ENCODE peak calls at places on chromosomes 12 and 14, in four cellular contexts. T is upper lobe of right lung, N is gastrocnemius medialis, L is choroid plexus epithelial cell. F is an unnamed sample.

GRCh38 chr14:74804219-74804825 is 41.2 kb downstream of the YLPM1 start:
- DNase-seq in L (peak), T (no peak), N (no peak), F (no peak)

GRCh38 chr12:119686355-119686754 is 18.4 kb downstream of the PRKAB1 start:
- DNase-seq in N (no peak), L (no peak), T (no peak), F (no peak)

GRCh38 chr12:120234643-120235368 is 30.7 kb downstream of the PXN start:
- DNase-seq in L (peak), N (peak), T (peak), F (peak)

GRCh38 chr14:57168138-57168695 is 100.5 kb downstream of the EXOC5 start:
- DNase-seq in L (no peak), T (no peak), N (no peak), F (no peak)

GRCh38 chr12:130877333-130877732 is 5.5 kb downstream of the RAN start:
- DNase-seq in T (no peak), N (no peak), L (no peak), F (no peak)

GRCh38 chr14:80973918-80974317 is 18.5 kb downstream of the TSHR start:
- DNase-seq in T (no peak), L (no peak), N (no peak), F (no peak)

GRCh38 chr12:26434299-26434915 is 239.0 kb downstream of the SSPN start:
- DNase-seq in N (no peak), T (no peak), L (peak), F (no peak)

GRCh38 chr12:115404761-115405470 is 720.9 kb upstream of the TBX3 start:
- DNase-seq in L (peak), T (no peak), N (no peak), F (no peak)

GRCh38 chr12:15962760-15963159 is 51.6 kb downstream of the DERA start:
- DNase-seq in T (no peak), L (no peak), N (no peak), F (no peak)

GRCh38 chr12:121930862-121931261 is 12.5 kb downstream of the CFAP251 start:
- DNase-seq in L (no peak), N (no peak), T (no peak), F (no peak)

GRCh38 chr12:52235822-52236291 is 2.8 kb downstream of the KRT7 start:
- DNase-seq in N (no peak), L (no peak), T (no peak), F (no peak)

GRCh38 chr14:61662437-61663311 is 32.6 kb upstream of the HIF1A start:
- DNase-seq in T (no peak), N (no peak), L (peak), F (no peak)

GRCh38 chr12:120267736-120268135 is 2.2 kb upstream of the PXN start:
- DNase-seq in L (no peak), T (no peak), N (no peak), F (no peak)

GRCh38 chr12:95116773-95117172 is 43.4 kb upstream of the NR2C1 start:
- DNase-seq in L (no peak), T (no peak), N (no peak), F (no peak)

GRCh38 chr14:41604793-41605534 is 1.7 kb upstream of the LRFN5 start:
- DNase-seq in L (peak), N (no peak), T (peak), F (no peak)

GRCh38 chr12:101407054-101407437 is 526 bp downstream of the ARL1 start:
- DNase-seq in N (peak), T (no peak), L (peak), F (no peak)

GRCh38 chr12:74817499-74817898 is 279.9 kb downstream of the ATXN7L3B start:
- DNase-seq in T (no peak), N (no peak), L (no peak), F (no peak)

GRCh38 chr14:72518809-72519377 is 375.0 kb downstream of the DPF3 start:
- DNase-seq in L (no peak), N (no peak), T (no peak), F (no peak)

GRCh38 chr14:101501341-101501740 is 60.0 kb upstream of the DIO3 start:
- DNase-seq in T (peak), L (no peak), N (no peak), F (no peak)

GRCh38 chr12:107990325-107990724 is 138.8 kb upstream of the WSCD2 start:
- DNase-seq in T (peak), N (no peak), L (peak), F (no peak)

GRCh38 chr12:96886998-96887677 is 19.9 kb upstream of the NEDD1 start:
- DNase-seq in N (no peak), L (peak), T (no peak), F (no peak)

GRCh38 chr12:2326470-2326869 is 273.7 kb downstream of the CACNA1C start:
- DNase-seq in T (no peak), L (no peak), N (no peak), F (no peak)

GRCh38 chr14:100540141-100540925 is 46.9 kb downstream of the BEGAIN start:
- DNase-seq in T (no peak), L (no peak), N (no peak), F (no peak)

GRCh38 chr14:58731465-58732330 is 93.9 kb downstream of the DACT1 start:
- DNase-seq in N (no peak), T (no peak), L (peak), F (no peak)

GRCh38 chr12:64618953-64619590 is 8.8 kb downstream of the RASSF3 start:
- DNase-seq in T (no peak), N (no peak), L (peak), F (no peak)

GRCh38 chr14:98217530-98217929 is 1054.5 kb downstream of the BCL11B start:
- DNase-seq in N (no peak), L (no peak), T (no peak), F (no peak)

GRCh38 chr14:80134321-80134720 is 77.0 kb downstream of the DIO2 start:
- DNase-seq in T (no peak), N (no peak), L (no peak), F (no peak)

GRCh38 chr12:95633049-95633545 is 81.8 kb upstream of the USP44 start:
- DNase-seq in L (peak), N (peak), T (peak), F (peak)

GRCh38 chr12:76024942-76025600 is 6.5 kb downstream of the PHLDA1 start:
- DNase-seq in T (no peak), N (no peak), L (peak), F (no peak)

GRCh38 chr14:99725774-99726537 is 41.9 kb downstream of the CYP46A1 start:
- DNase-seq in T (peak), N (no peak), L (no peak), F (peak)

GRCh38 chr14:104025481-104025975 is 60.0 kb upstream of the ASPG start:
- DNase-seq in L (no peak), N (no peak), T (no peak), F (no peak)

GRCh38 chr14:35821546-35822411 is 4.4 kb upstream of the BRMS1L start:
- DNase-seq in L (peak), N (no peak), T (no peak), F (no peak)

GRCh38 chr14:71675126-71675901 is 256.9 kb upstream of the RGS6 start:
- DNase-seq in L (no peak), N (no peak), T (no peak), F (no peak)

GRCh38 chr12:38102197-38102596 is 214.4 kb upstream of the ALG10B start:
- DNase-seq in L (no peak), T (no peak), N (no peak), F (no peak)

GRCh38 chr12:119075918-119076317 is 94.6 kb downstream of the SRRM4 start:
- DNase-seq in N (no peak), T (no peak), L (no peak), F (no peak)

GRCh38 chr14:34766060-34766459 is 51.7 kb upstream of the CFL2 start:
- DNase-seq in L (peak), N (no peak), T (no peak), F (no peak)
- TF ChIP-seq CTCF in L (peak), N (no peak), T (no peak), F (no peak)

DNA sequence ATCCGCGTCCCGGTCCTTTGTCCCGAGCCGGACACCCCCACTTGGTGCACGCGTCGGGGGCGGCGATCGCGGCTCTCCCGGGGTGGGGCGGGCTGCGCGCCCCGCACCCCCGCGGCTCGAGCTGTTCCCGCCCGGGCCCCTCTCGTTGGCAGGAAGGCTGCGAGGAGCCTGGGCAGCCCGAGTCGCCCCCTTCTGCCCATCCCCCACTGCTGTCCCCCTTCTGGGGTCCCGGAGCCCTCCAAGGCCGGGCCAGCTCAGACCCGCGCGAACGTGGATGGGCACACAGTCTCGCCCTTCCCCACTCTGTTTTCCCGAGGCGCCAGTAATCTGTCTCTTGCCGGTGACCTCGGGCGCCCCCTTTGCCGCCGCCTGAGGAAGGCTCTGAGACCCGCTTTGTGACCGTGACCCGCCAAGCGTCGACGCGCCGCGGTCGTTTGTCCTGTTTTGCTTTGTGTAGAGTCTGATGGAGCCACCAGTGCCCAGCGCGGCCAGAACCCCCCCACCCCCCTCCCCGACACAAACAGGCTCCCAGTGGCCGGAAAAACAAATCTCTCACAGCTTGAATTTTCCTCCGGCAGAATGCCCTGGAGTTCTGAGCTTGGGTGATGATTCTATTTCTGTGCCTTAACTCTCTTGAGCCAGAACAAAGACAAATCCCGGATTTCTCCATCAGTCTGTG is 610 bp downstream of the C14orf132 start:
- DNase-seq in N (no peak), T (peak), L (peak), F (peak)
- TF ChIP-seq CTCF in N (no peak), T (peak), L (peak), F (no peak)

GRCh38 chr14:69804902-69805301 is 7.9 kb upstream of the SLC10A1 start:
- DNase-seq in T (no peak), N (no peak), L (no peak), F (no peak)

GRCh38 chr14:69798339-69798735 is 1.3 kb upstream of the SLC10A1 start:
- DNase-seq in L (no peak), T (no peak), N (no peak), F (no peak)

GRCh38 chr14:69807192-69807591 is 10.2 kb upstream of the SLC10A1 start:
- DNase-seq in T (no peak), L (no peak), N (no peak), F (no peak)

GRCh38 chr14:69808919-69809808 is 12.1 kb upstream of the SLC10A1 start:
- DNase-seq in N (no peak), T (no peak), L (no peak), F (no peak)

GRCh38 chr14:69803753-69804152 is 6.7 kb upstream of the SLC10A1 start:
- DNase-seq in N (no peak), L (peak), T (no peak), F (no peak)
- TF ChIP-seq CTCF in N (no peak), L (no peak), T (peak), F (no peak)

GRCh38 chr14:86038401-86038985 is 508.5 kb downstream of the FLRT2 start:
- DNase-seq in N (peak), L (peak), T (peak), F (no peak)

GRCh38 chr14:86035882-86036281 is 505.9 kb downstream of the FLRT2 start:
- DNase-seq in L (peak), T (no peak), N (no peak), F (no peak)
- TF ChIP-seq CTCF in L (peak), T (peak), N (no peak), F (no peak)

DNA sequence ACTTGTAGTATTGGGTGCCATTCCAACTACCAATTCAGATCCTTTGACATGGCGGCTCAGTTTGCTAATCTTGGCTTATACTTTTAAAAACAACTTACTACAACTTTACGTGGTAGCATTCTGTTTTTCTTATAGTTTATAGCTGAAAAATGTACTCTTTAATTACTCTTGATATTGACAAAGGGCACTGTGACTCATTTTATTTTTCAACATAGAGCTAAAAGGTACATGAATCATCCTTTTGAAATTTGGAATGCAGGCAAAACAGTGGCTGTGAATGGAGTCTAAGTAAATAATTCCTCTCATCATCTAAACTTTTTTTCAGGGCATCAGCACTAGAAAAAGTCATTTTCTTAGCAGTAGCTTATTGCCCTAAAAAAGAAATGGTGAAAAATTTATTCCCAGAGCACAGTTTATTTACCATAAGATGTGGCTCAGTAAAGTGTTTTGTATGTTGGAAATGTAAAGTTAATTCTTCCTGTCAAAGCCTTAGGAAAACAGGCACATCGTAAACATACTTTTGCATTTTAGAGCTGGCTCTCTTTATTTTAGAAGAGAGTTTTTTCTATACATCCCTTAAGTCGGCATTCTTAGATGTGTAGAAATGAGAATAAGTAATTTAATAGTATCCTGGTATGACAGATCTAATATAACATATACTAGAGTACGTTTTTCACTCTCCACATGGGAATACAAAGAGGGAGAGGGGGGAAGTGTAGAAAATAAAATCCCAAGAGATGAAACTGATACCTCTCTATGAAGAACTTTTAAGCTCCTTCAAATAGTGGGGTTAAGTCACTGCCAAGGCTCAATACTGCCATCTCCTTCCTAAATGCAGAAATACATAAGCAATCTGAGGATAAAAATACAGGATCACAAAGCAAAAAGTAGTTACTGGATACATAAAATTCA is 55.2 kb downstream of the SLC25A21 start:
- DNase-seq in L (peak), N (no peak), T (no peak), F (no peak)
- TF ChIP-seq CTCF in L (peak), N (no peak), T (no peak), F (peak)

GRCh38 chr14:94636744-94637412 is 24.7 kb downstream of the SERPINA3 start:
- DNase-seq in N (no peak), L (peak), T (no peak), F (no peak)
- TF ChIP-seq CTCF in N (no peak), L (peak), T (no peak), F (no peak)

DNA sequence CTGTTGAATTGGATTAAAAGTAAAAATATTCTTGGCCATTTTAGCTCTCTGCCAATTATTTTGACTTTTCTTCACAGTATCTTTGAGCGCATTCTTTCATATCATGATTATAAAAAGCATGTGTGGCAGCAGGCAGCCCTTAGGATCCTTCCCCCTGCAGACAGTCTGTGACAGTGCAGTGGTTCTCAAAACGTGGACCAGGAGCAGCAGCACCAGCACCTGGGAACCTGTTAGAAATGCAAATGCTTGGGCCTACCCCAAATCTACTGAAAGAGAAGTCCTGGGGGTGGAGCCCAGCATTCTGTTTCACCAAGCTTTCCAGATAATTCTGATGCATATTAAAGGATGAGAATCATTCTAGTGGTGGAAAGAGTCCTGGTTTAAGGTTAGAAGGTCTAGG is 155.6 kb downstream of the MON2 start:
- DNase-seq in N (no peak), L (no peak), T (no peak), F (no peak)
- TF ChIP-seq CTCF in N (no peak), L (peak), T (no peak), F (no peak)

F was measured in ascending aorta.